ENCODE peak calls at places on chromosome 11, in six cellular contexts. M, Y, K, T, E and R are unnamed samples.

GRCh38 chr11:62104816-62105610 is 18.8 kb upstream of the INCENP start:
- DNase-seq in E (no peak), K (no peak), Y (no peak), T (no peak), M (peak; percentile 84), R (peak; percentile 87)

GRCh38 chr11:130550160-130550559 is 101.7 kb downstream of the ADAMTS15 start:
- DNase-seq in T (no peak), Y (no peak), K (no peak), E (no peak), M (no peak), R (no peak)

GRCh38 chr11:20131744-20132666 is 28.3 kb downstream of the DBX1 start:
- DNase-seq in K (peak; percentile 24), M (peak; percentile 76), Y (no peak), E (no peak), T (peak; percentile 43), R (peak; percentile 80)

GRCh38 chr11:12048936-12049790 is 40.7 kb upstream of the DKK3 start:
- DNase-seq in K (no peak), M (no peak), T (no peak), Y (no peak), E (no peak), R (no peak)

GRCh38 chr11:69239320-69240040 is 54.5 kb upstream of the MYEOV start:
- DNase-seq in T (no peak), K (no peak), E (no peak), Y (no peak), M (no peak), R (no peak)

GRCh38 chr11:32259641-32260081 is 168.8 kb downstream of the RCN1 start:
- DNase-seq in Y (no peak), T (no peak), K (peak; percentile 77), M (peak; percentile 30), E (peak; percentile 45), R (no peak)

GRCh38 chr11:131934006-131934405 is 563.6 kb downstream of the NTM start:
- DNase-seq in Y (no peak), E (no peak), M (no peak), K (no peak), T (no peak), R (peak; percentile 12)

GRCh38 chr11:22554221-22554620 is 71.4 kb downstream of the FANCF start:
- DNase-seq in K (no peak), T (no peak), Y (no peak), E (no peak), M (no peak), R (no peak)

GRCh38 chr11:60831501-60832079 is 10.3 kb upstream of the CCDC86 start:
- DNase-seq in E (no peak), T (no peak), Y (no peak), K (peak; percentile 88), M (peak; percentile 56), R (peak; percentile 42)

GRCh38 chr11:10108901-10109665 is 184.9 kb downstream of the SBF2 start:
- DNase-seq in Y (no peak), T (no peak), K (peak; percentile 9), M (peak; percentile 61), E (peak; percentile 64), R (peak; percentile 76)

GRCh38 chr11:3840289-3840869 is 380 bp downstream of the RHOG start:
- DNase-seq in M (peak; percentile 38), T (no peak), K (peak; percentile 45), Y (no peak), E (no peak), R (no peak)

GRCh38 chr11:69335010-69335409 is 41.1 kb downstream of the MYEOV start:
- DNase-seq in K (no peak), T (no peak), Y (no peak), E (no peak), M (no peak), R (no peak)

GRCh38 chr11:91104237-91104636 is 881.4 kb upstream of the CHORDC1 start:
- DNase-seq in E (peak; percentile 55), T (no peak), Y (no peak), M (peak; percentile 14), K (no peak), R (no peak)

GRCh38 chr11:129259950-129260349 is 67.8 kb upstream of the ARHGAP32 start:
- DNase-seq in M (no peak), E (no peak), Y (no peak), T (no peak), K (no peak), R (no peak)

GRCh38 chr11:24585192-24585591 is 88.3 kb downstream of the LUZP2 start:
- DNase-seq in E (no peak), Y (no peak), K (no peak), M (no peak), T (no peak), R (no peak)

GRCh38 chr11:62324738-62325556 is 12.3 kb upstream of the ASRGL1 start:
- DNase-seq in M (peak; percentile 53), Y (peak; percentile 62), E (no peak), K (no peak), T (no peak), R (peak; percentile 78)

GRCh38 chr11:126310229-126310991 is 6.5 kb downstream of the DCPS start:
- DNase-seq in Y (peak; percentile 48), E (no peak), K (peak; percentile 50), T (peak; percentile 77), M (peak; percentile 83), R (peak; percentile 91)

GRCh38 chr11:84300112-84300511 is 1013.9 kb upstream of the CCDC90B start:
- DNase-seq in Y (no peak), M (no peak), K (no peak), T (no peak), E (no peak), R (no peak)

GRCh38 chr11:72844356-72844755 is 30.1 kb downstream of the ATG16L2 start:
- DNase-seq in T (no peak), E (peak; percentile 55), Y (no peak), K (no peak), M (no peak), R (no peak)

GRCh38 chr11:76263166-76263565 is 56.9 kb upstream of the WNT11 start:
- DNase-seq in Y (no peak), K (no peak), E (no peak), T (no peak), M (no peak), R (no peak)

GRCh38 chr11:67022961-67023956 is at the start of gene SYT12:
- DNase-seq in T (no peak), K (peak; percentile 7), Y (no peak), E (no peak), M (peak; percentile 61), R (peak; percentile 37)

GRCh38 chr11:33065445-33066178 is 26.2 kb downstream of the TCP11L1 start:
- DNase-seq in T (peak; percentile 54), Y (peak; percentile 40), K (peak; percentile 25), M (peak; percentile 67), E (peak; percentile 18), R (peak; percentile 80)

GRCh38 chr11:28679795-28680194 is 571.6 kb downstream of the METTL15 start:
- DNase-seq in T (no peak), E (peak; percentile 47), M (peak; percentile 92), Y (no peak), K (no peak), R (no peak)

GRCh38 chr11:61951484-61952135 is 1.5 kb downstream of the BEST1 start:
- DNase-seq in T (no peak), E (no peak), K (no peak), M (no peak), Y (no peak), R (no peak)

GRCh38 chr11:74871037-74871436 is 77.9 kb downstream of the XRRA1 start:
- DNase-seq in K (no peak), Y (no peak), E (no peak), T (no peak), M (no peak), R (peak; percentile 10)

GRCh38 chr11:96014234-96014633 is 90.3 kb upstream of the MTMR2 start:
- DNase-seq in K (no peak), Y (no peak), T (no peak), E (no peak), M (peak; percentile 82), R (peak; percentile 15)

GRCh38 chr11:35146074-35146521 is 7.1 kb downstream of the CD44 start:
- DNase-seq in K (no peak), T (no peak), Y (no peak), E (no peak), M (peak; percentile 40), R (no peak)

GRCh38 chr11:121634889-121635288 is 182.1 kb upstream of the SORL1-AS1 start:
- DNase-seq in E (peak; percentile 96), Y (no peak), K (no peak), M (peak; percentile 92), T (no peak), R (peak; percentile 19)

GRCh38 chr11:2775083-2775625 is 75.4 kb upstream of the KCNQ1OT1 start:
- DNase-seq in K (peak; percentile 46), T (peak; percentile 12), Y (no peak), M (no peak), E (no peak), R (no peak)

GRCh38 chr11:111148953-111149352 is 96.6 kb upstream of the POU2AF2 start:
- DNase-seq in K (no peak), T (no peak), Y (no peak), E (peak; percentile 4), M (peak; percentile 33), R (no peak)